ENCODE peak calls at places on chromosomes 16 and 17, in ten cellular contexts. D is RWPE2; B is BJ; E is CD4-positive, alpha-beta T cell; A is HFFc6; U is stomach; W is heart left ventricle; F is SK-N-SH; G is GM20000; N is neural progenitor cell. Z is an unnamed sample.

GRCh38 chr17:49922095-49922494 is 46.9 kb upstream of the DLX4 start:
- DNase-seq in B (no peak), F (no peak), A (no peak), E (no peak), D (no peak), G (no peak), W (no peak), U (no peak), N (no peak), Z (no peak)

GRCh38 chr17:28433696-28434095 is 27.7 kb upstream of the SLC46A1 start:
- DNase-seq in D (no peak), G (no peak), F (no peak), U (no peak), W (no peak), N (no peak), A (no peak), B (no peak), E (no peak), Z (no peak)

GRCh38 chr17:38605852-38606645 is at the start of gene SRCIN1:
- DNase-seq in G (peak; percentile 84), E (peak; percentile 27), B (no peak), W (peak; percentile 74), A (no peak), U (peak; percentile 76), D (peak; percentile 68), F (peak; percentile 92), N (peak; percentile 86), Z (peak; percentile 67)

GRCh38 chr16:31216552-31217530 is at the start of gene PYDC1:
- DNase-seq in D (no peak), N (peak; percentile 47), A (no peak), W (no peak), G (peak; percentile 45), U (no peak), E (no peak), F (no peak), B (no peak), Z (no peak)

GRCh38 chr16:27591837-27592236 is 41.9 kb downstream of the KATNIP start:
- DNase-seq in F (no peak), D (no peak), E (no peak), A (no peak), N (no peak), G (no peak), W (no peak), U (no peak), B (no peak), Z (no peak)

GRCh38 chr17:9982159-9982558 is 77.1 kb upstream of the RCVRN start:
- DNase-seq in D (no peak), N (peak; percentile 50), W (no peak), B (no peak), U (no peak), A (no peak), G (no peak), F (no peak), E (no peak), Z (no peak)

GRCh38 chr16:59632266-59632855 is 898.2 kb upstream of the GOT2 start:
- DNase-seq in N (no peak), W (no peak), F (no peak), G (no peak), D (no peak), E (no peak), B (no peak), A (peak; percentile 57), U (no peak), Z (no peak)

GRCh38 chr17:61201211-61201610 is 198.4 kb upstream of the TBX2 start:
- DNase-seq in A (peak; percentile 96), G (no peak), N (no peak), U (no peak), B (peak; percentile 92), D (no peak), W (no peak), E (no peak), F (no peak), Z (no peak)

GRCh38 chr17:1179635-1180433 is at the start of gene ABR:
- DNase-seq in N (peak; percentile 89), E (peak; percentile 60), F (peak; percentile 91), G (peak; percentile 87), D (no peak), B (no peak), U (peak; percentile 51), A (no peak), W (peak; percentile 60), Z (peak; percentile 43)

GRCh38 chr17:19009970-19010369 is 5.4 kb upstream of the FAM83G start:
- DNase-seq in U (no peak), A (no peak), G (no peak), E (no peak), W (peak; percentile 20), B (no peak), D (no peak), F (no peak), N (no peak), Z (no peak)

GRCh38 chr16:57498031-57498430 is 11.7 kb upstream of the DOK4 start:
- DNase-seq in G (no peak), N (no peak), A (no peak), U (no peak), W (no peak), E (no peak), D (no peak), F (no peak), B (no peak), Z (no peak)
- TF ChIP-seq CTCF in G (no peak), N (no peak), A (no peak), U (no peak), W (no peak), E (no peak), D (no peak), F (no peak), B (no peak), Z (no peak)

GRCh38 chr17:17729620-17730249 is 48.5 kb downstream of the RAI1 start:
- DNase-seq in B (no peak), W (no peak), U (peak; percentile 53), A (no peak), N (peak; percentile 59), E (peak; percentile 53), G (peak; percentile 78), D (no peak), F (peak; percentile 73), Z (no peak)

GRCh38 chr17:17732444-17732843 is 51.2 kb downstream of the RAI1 start:
- DNase-seq in G (no peak), A (no peak), D (no peak), U (no peak), F (no peak), E (no peak), W (no peak), N (no peak), B (no peak), Z (no peak)

GRCh38 chr17:17730250-17730935 is 49.1 kb downstream of the RAI1 start:
- DNase-seq in N (no peak), A (no peak), U (no peak), F (no peak), B (no peak), D (no peak), W (peak; percentile 67), G (no peak), E (no peak), Z (no peak)

GRCh38 chr17:17736205-17737183 is 55.2 kb downstream of the RAI1 start:
- DNase-seq in N (no peak), D (no peak), E (no peak), F (no peak), B (no peak), A (no peak), W (no peak), G (no peak), U (peak; percentile 39), Z (no peak)

GRCh38 chr17:17732892-17733670 is 51.8 kb downstream of the RAI1 start:
- DNase-seq in B (no peak), A (peak; percentile 72), F (no peak), U (peak; percentile 57), N (no peak), W (no peak), G (no peak), D (no peak), E (no peak), Z (no peak)
- TF ChIP-seq CTCF in B (no peak), A (no peak), F (no peak), U (no peak), N (no peak), W (no peak), G (no peak), D (no peak), E (no peak), Z (no peak)

GRCh38 chr17:74920306-74920620 is 2.8 kb downstream of the USH1G start:
- DNase-seq in G (no peak), W (no peak), D (no peak), B (no peak), A (no peak), E (no peak), U (no peak), F (no peak), N (no peak), Z (no peak)

GRCh38 chr17:74921045-74921681 is 1.9 kb downstream of the USH1G start:
- DNase-seq in A (no peak), N (no peak), B (no peak), E (no peak), D (no peak), U (no peak), G (no peak), F (no peak), W (no peak), Z (no peak)

GRCh38 chr17:74920679-74921044 is 2.4 kb downstream of the USH1G start:
- DNase-seq in N (no peak), D (no peak), E (no peak), A (no peak), B (no peak), F (no peak), G (no peak), W (no peak), U (no peak), Z (no peak)

GRCh38 chr17:74918906-74919305 is 4.1 kb downstream of the USH1G start:
- DNase-seq in G (no peak), B (no peak), F (no peak), A (no peak), U (no peak), N (no peak), W (no peak), D (no peak), E (no peak), Z (no peak)

GRCh38 chr17:74919440-74920305 is 3.4 kb downstream of the USH1G start:
- DNase-seq in E (no peak), D (no peak), U (peak; percentile 33), G (peak; percentile 76), W (no peak), A (no peak), B (no peak), F (no peak), N (peak; percentile 56), Z (no peak)
- TF ChIP-seq CTCF in E (no peak), D (no peak), U (no peak), G (peak; percentile 36), W (peak; percentile 17), A (no peak), B (peak; percentile 33), F (no peak), N (peak; percentile 33), Z (peak; percentile 27)

DNA sequence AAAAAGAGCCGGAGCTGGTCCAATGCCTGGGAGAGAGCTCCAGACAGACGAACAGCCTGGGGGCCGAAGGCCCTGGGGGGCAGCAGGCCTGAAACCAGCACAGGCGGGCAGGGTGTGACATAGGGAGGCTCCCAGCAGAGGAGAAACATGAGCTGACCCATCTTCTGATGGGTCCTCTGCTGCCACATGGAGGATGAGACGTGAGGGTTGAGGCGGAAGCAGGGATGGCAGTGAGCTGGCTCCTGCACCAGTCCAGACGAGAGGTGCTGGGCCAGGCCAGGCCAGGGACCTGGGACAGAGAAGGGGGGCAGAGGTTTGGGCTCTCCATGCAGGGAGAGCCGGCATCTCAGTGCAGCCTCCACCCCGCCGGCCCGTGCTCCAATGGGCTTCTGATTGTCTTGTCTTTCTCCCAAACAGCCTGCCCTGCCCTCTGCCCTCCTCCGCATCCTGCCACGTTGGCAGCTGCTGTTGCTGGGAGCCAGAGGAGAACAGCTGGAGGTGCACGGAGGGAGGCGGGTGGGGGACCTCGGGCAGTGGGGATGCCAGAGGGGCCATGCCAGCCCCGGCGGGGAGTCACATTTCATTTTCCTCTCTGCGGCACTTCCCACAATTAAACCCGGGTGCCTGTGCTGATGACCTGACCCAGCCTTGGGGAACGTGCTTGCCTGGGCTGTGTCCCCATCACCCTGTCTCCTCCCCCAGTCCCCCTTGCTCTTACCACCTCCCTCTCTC is 139.0 kb upstream of the GSE1 start:
- DNase-seq in U (no peak), F (peak; percentile 81), W (no peak), G (no peak), A (no peak), E (no peak), D (no peak), N (no peak), B (no peak), Z (no peak)
- TF ChIP-seq CTCF in U (no peak), F (no peak), W (no peak), G (no peak), A (no peak), E (no peak), D (no peak), N (peak; percentile 1), B (peak; percentile 21), Z (no peak)